ENCODE peak calls at places on chromosomes 7 and 10, in four cellular contexts. Y is upper lobe of right lung, J is heart right ventricle, I is neuronal stem cell. T is an unnamed sample.

GRCh38 chr7:138021889-138022288 is 20.0 kb upstream of the CREB3L2 start:
- DNase-seq in J (no peak), Y (no peak), I (no peak), T (no peak)

GRCh38 chr10:24723788-24724380 is at the start of gene ARHGAP21:
- DNase-seq in I (peak; percentile 55), Y (peak; percentile 85), J (peak; percentile 78), T (no peak)

GRCh38 chr7:120190566-120190965 is 82.4 kb upstream of the KCND2 start:
- DNase-seq in I (peak; percentile 27), J (no peak), Y (no peak), T (peak; percentile 35)

GRCh38 chr10:58660577-58661255 is 148.0 kb downstream of the BICC1 start:
- DNase-seq in Y (no peak), I (no peak), J (no peak), T (no peak)

GRCh38 chr10:13074562-13075451 is 25.2 kb upstream of the OPTN start:
- DNase-seq in Y (peak; percentile 77), J (peak; percentile 52), I (peak; percentile 61), T (no peak)

GRCh38 chr10:64515975-64516699 is 994.9 kb downstream of the REEP3 start:
- DNase-seq in J (no peak), I (no peak), Y (no peak), T (no peak)

GRCh38 chr7:106717997-106718871 is 57.3 kb upstream of the CCDC71L start:
- DNase-seq in J (no peak), I (no peak), Y (no peak), T (no peak)

GRCh38 chr10:27724287-27724686 is 21.3 kb downstream of the MKX start:
- DNase-seq in J (no peak), I (no peak), Y (no peak), T (no peak)

GRCh38 chr10:70418229-70418628 is 14.3 kb downstream of the EIF4EBP2 start:
- DNase-seq in Y (no peak), J (no peak), I (no peak), T (no peak)

GRCh38 chr7:29955799-29956476 is 33.7 kb downstream of the SCRN1 start:
- DNase-seq in Y (no peak), J (no peak), I (no peak), T (no peak)

GRCh38 chr10:129881641-129882040 is 82.4 kb downstream of the EBF3 start:
- DNase-seq in Y (no peak), J (no peak), I (no peak), T (no peak)

GRCh38 chr10:111122127-111122526 is 45.3 kb downstream of the ADRA2A start:
- DNase-seq in I (no peak), Y (no peak), J (no peak), T (no peak)

GRCh38 chr7:134875867-134876266 is 96.4 kb downstream of the CALD1 start:
- DNase-seq in I (no peak), J (no peak), Y (no peak), T (no peak)

GRCh38 chr10:74145133-74145532 is 5.5 kb downstream of the AP3M1 start:
- DNase-seq in Y (no peak), J (no peak), I (no peak), T (no peak)

GRCh38 chr7:104804696-104805095 is 209.3 kb upstream of the KMT2E start:
- DNase-seq in I (no peak), Y (no peak), J (no peak), T (no peak)

GRCh38 chr7:47100815-47101435 is 481.0 kb downstream of the TNS3 start:
- DNase-seq in J (peak; percentile 55), Y (peak; percentile 80), I (peak; percentile 20), T (peak; percentile 28)

GRCh38 chr10:108783897-108784296 is 1139.4 kb downstream of the XPNPEP1 start:
- DNase-seq in I (peak; percentile 5), J (no peak), Y (no peak), T (peak; percentile 75)

GRCh38 chr10:17147884-17148494 is 18.4 kb upstream of the CUBN start:
- DNase-seq in I (no peak), Y (no peak), J (no peak), T (no peak)

GRCh38 chr7:156791241-156791640 is 101.7 kb downstream of the LMBR1 start:
- DNase-seq in I (no peak), J (no peak), Y (no peak), T (no peak)

GRCh38 chr10:97991875-97992274 is 38.5 kb downstream of the CRTAC1 start:
- DNase-seq in Y (no peak), I (peak; percentile 72), J (no peak), T (peak; percentile 42)

GRCh38 chr10:116070743-116071320 is 202.2 kb downstream of the GFRA1 start:
- DNase-seq in I (no peak), J (no peak), Y (no peak), T (no peak)

GRCh38 chr10:89414146-89414878 is at the start of gene IFIT5:
- DNase-seq in I (peak; percentile 70), J (peak; percentile 80), Y (peak; percentile 88), T (peak; percentile 23)

GRCh38 chr7:137146552-137146961 is 197.0 kb downstream of the PTN start:
- DNase-seq in J (no peak), I (no peak), Y (no peak), T (no peak)

GRCh38 chr10:21724020-21724589 is 190.1 kb downstream of the MLLT10 start:
- DNase-seq in I (no peak), Y (no peak), J (no peak), T (no peak)

GRCh38 chr10:67609996-67610793 is 85.8 kb downstream of the CTNNA3 start:
- DNase-seq in I (peak; percentile 46), Y (no peak), J (no peak), T (no peak)

GRCh38 chr10:130190065-130190736 is 54.0 kb downstream of the GLRX3 start:
- DNase-seq in J (peak; percentile 90), Y (peak; percentile 95), I (peak; percentile 92), T (peak; percentile 45)

GRCh38 chr10:24680647-24681475 is 42.8 kb downstream of the ARHGAP21 start:
- DNase-seq in Y (no peak), I (no peak), J (no peak), T (no peak)

GRCh38 chr7:112550468-112551060 is 69.8 kb downstream of the LSMEM1 start:
- DNase-seq in I (no peak), Y (no peak), J (no peak), T (no peak)

GRCh38 chr7:15306286-15306685 is 255.5 kb downstream of the AGMO start:
- DNase-seq in J (no peak), I (no peak), Y (no peak), T (no peak)

GRCh38 chr7:8205572-8205971 is 56.4 kb downstream of the ICA1 start:
- DNase-seq in I (no peak), J (no peak), Y (no peak), T (no peak)

GRCh38 chr7:28329616-28330373 is 82.5 kb upstream of the CREB5 start:
- DNase-seq in I (no peak), J (no peak), Y (no peak), T (no peak)

T was measured in iPS DF 19.7.